ENCODE peak calls at places on chromosomes 12 and 14, in eight cellular contexts. J, V, R, Z, Y, H, L and U are unnamed samples.

GRCh38 chr14:90274019-90274418 is 17.7 kb downstream of the PSMC1 start:
- DNase-seq in J (no peak), V (peak), R (no peak), L (no peak), Z (no peak), Y (no peak), H (no peak), U (no peak)

GRCh38 chr12:31485570-31485969 is 105.4 kb downstream of the DENND5B start:
- DNase-seq in H (no peak), L (no peak), V (no peak), R (no peak), J (no peak), Y (no peak), Z (no peak), U (no peak)

GRCh38 chr12:11513288-11513687 is 117.9 kb upstream of the PRB2 start:
- DNase-seq in J (no peak), H (no peak), V (peak), Z (no peak), Y (peak), L (peak), R (peak), U (no peak)

GRCh38 chr12:5588231-5588995 is 156.5 kb downstream of the NTF3 start:
- DNase-seq in J (no peak), V (no peak), Y (peak), L (no peak), H (no peak), R (no peak), Z (no peak), U (no peak)

GRCh38 chr12:65741662-65742480 is 82.4 kb upstream of the HMGA2 start:
- DNase-seq in J (peak), V (no peak), H (no peak), L (peak), Y (peak), Z (no peak), R (peak), U (peak)

GRCh38 chr12:131348226-131349010 is 362.5 kb upstream of the SFSWAP start:
- DNase-seq in R (no peak), L (no peak), V (peak), Z (no peak), J (no peak), Y (no peak), H (no peak), U (no peak)

GRCh38 chr12:8913702-8914032 is 642 bp upstream of the PHC1 start:
- DNase-seq in V (no peak), R (no peak), Y (peak), L (no peak), Z (no peak), H (no peak), J (no peak), U (no peak)

GRCh38 chr12:89863332-89863938 is 154.8 kb upstream of the ATP2B1 start:
- DNase-seq in L (no peak), R (no peak), J (no peak), H (peak), Y (no peak), Z (no peak), V (no peak), U (no peak)

GRCh38 chr12:102053062-102053349 is 8.8 kb downstream of the WASHC3 start:
- DNase-seq in Y (no peak), V (no peak), Z (no peak), R (no peak), L (no peak), H (no peak), J (no peak), U (no peak)

DNA sequence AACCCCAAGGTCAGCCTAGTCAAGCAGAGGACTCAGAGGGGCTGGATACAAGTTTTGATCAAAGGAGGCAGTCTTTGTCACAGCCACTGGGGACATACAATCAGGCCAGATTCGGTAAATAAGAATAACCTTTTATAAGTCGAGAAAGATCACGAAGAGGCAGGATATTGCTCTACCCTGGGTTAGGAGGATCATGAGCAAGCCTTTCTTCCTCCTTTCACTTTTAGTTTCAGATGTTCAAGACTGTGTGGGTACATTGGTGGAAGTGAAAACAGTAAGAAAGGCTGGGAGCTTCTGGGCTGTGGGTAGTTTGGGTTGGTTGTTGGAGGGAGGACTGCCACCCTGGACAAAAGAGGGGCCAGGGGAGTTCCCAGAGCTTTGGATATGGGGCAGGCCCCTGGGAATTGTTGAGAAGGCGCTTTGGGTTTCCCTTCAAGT is 127.7 kb downstream of the SNAPC1 start:
- DNase-seq in Z (no peak), L (no peak), Y (no peak), J (no peak), H (no peak), V (no peak), R (no peak), U (no peak)
- TF ChIP-seq CTCF in Z (no peak), L (peak), Y (no peak), J (no peak), H (no peak), V (no peak), R (no peak), U (no peak)

GRCh38 chr14:85528080-85528881 is 1.7 kb upstream of the FLRT2 start:
- DNase-seq in L (peak), V (no peak), J (peak), Y (peak), Z (peak), R (no peak), H (no peak), U (peak)
- TF ChIP-seq CTCF in L (no peak), V (no peak), J (peak), Y (peak), Z (no peak), R (peak), H (no peak), U (peak)

DNA sequence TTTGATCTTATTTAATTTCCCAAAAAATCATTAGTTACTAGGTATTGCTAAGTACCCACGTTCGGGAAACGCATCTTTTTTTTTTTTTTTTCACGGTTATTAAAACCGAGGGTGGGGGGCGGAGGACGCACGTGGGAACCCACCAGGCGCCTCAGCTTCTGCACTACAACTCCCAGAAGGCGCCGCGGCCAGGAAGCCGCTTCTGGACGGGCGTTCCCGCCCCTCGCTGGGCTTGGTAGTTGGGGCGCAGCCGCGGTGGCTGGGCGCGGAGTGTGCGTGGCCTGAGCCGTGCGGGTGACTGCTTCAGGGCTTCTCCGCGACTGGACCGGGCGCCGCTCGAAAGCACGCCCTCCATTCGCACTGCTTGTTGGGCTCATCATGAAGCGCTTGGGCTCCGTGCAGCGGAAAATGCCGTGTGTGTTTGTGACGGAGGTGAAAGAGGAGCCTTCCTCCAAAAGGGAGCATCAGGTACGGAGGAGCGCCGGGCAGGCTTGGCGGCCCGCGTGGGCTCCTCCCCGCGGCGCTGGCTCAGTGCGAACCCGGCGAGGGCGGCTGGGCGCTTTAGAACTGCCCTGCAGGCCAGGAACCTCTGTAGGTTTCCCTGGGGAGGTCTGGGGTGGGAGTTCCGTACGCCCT is 6.2 kb upstream of the C12orf50 start:
- DNase-seq in R (peak), Y (peak), Z (peak), V (peak), J (peak), H (peak), L (peak), U (peak)
- TF ChIP-seq CTCF in R (no peak), Y (no peak), Z (no peak), V (no peak), J (no peak), H (no peak), L (no peak), U (no peak)

DNA sequence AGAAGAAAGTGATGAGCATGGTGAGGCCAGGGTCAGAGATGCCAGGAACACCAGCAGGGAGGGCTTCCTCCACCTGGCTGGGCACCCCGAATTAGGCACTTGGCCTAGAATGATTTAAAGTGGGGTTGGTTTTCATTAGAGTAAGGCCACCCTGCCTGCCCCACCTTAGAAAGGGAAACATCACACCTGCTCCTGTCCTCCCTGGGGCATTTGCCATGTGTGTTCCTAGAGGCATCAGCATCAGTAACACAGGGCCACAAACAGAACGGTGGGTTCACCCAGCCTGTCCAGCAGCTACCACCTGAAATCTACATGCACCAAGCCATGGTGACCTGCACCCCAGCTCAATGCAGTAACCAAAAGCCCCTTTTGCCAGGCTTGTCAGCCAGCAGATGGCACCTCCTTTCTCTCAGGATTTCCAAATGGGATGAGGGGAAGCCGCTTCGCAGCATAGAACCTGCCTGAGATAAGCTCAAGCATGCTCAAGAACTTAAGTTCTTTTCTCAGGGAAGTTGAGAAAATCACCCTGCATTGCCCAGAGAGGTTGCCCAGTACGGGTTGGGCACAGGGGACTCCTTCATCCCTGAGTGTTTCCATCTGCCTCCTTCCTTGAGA is 338.8 kb downstream of the DPF3 start:
- DNase-seq in Z (no peak), V (no peak), H (no peak), Y (no peak), L (no peak), J (no peak), R (no peak), U (no peak)
- TF ChIP-seq CTCF in Z (no peak), V (no peak), H (no peak), Y (no peak), L (no peak), J (no peak), R (no peak), U (no peak)

GRCh38 chr12:74752196-74752595 is 214.6 kb downstream of the ATXN7L3B start:
- DNase-seq in Y (no peak), J (no peak), V (no peak), L (no peak), H (no peak), Z (no peak), R (no peak), U (no peak)

GRCh38 chr12:74747305-74747704 is 209.7 kb downstream of the ATXN7L3B start:
- DNase-seq in L (no peak), Z (no peak), Y (peak), H (no peak), R (no peak), V (no peak), J (no peak), U (peak)
- TF ChIP-seq CTCF in L (no peak), Z (no peak), Y (no peak), H (no peak), R (no peak), V (no peak), J (peak), U (peak)